ENCODE peak calls at places on chromosomes 2 and 18, in eight cellular contexts. F is endodermal cell; O is cardiac fibroblast; V is CD8-positive, alpha-beta T cell; T is tibial nerve; Z is IMR-90; R is BJ; N is AG04450. M is an unnamed sample.

GRCh38 chr18:23900979-23901378 is 113.6 kb upstream of the TTC39C start:
- DNase-seq in F (no peak), O (peak), V (no peak), T (no peak), Z (no peak), R (no peak), N (no peak), M (no peak)

GRCh38 chr2:197071213-197071612 is 144.7 kb upstream of the PGAP1 start:
- DNase-seq in F (no peak), O (no peak), V (no peak), T (no peak), Z (no peak), R (no peak), N (no peak), M (no peak)

GRCh38 chr18:74541703-74542555 is 7.6 kb downstream of the CNDP1 start:
- DNase-seq in F (peak), O (no peak), V (no peak), T (no peak), Z (no peak), R (no peak), N (no peak), M (peak)

GRCh38 chr18:76993573-76993972 is 139.0 kb downstream of the MBP start:
- DNase-seq in F (peak), O (no peak), V (no peak), T (no peak), Z (no peak), R (no peak), N (no peak), M (no peak)

GRCh38 chr2:226800941-226801784 is 1.5 kb upstream of the IRS1 start:
- DNase-seq in F (peak), O (peak), V (peak), T (peak), Z (peak), R (no peak), N (no peak), M (peak)

GRCh38 chr18:41993151-41993550 is 38.1 kb downstream of the PIK3C3 start:
- DNase-seq in F (no peak), O (no peak), V (no peak), T (no peak), Z (no peak), R (no peak), N (no peak), M (no peak)

GRCh38 chr2:152132321-152132720 is 33.5 kb upstream of the CACNB4 start:
- DNase-seq in F (no peak), O (peak), V (no peak), T (no peak), Z (peak), R (no peak), N (no peak), M (no peak)

GRCh38 chr2:29443627-29444026 is 328.4 kb downstream of the CLIP4 start:
- DNase-seq in F (no peak), O (no peak), V (no peak), T (no peak), Z (peak), R (no peak), N (no peak), M (peak)

GRCh38 chr2:199019898-199020507 is 437.7 kb downstream of the SATB2 start:
- DNase-seq in F (peak), O (peak), V (no peak), T (no peak), Z (peak), R (peak), N (peak), M (peak)

GRCh38 chr2:204024503-204024902 is 87.9 kb downstream of the ICOS start:
- DNase-seq in F (peak), O (peak), V (no peak), T (no peak), Z (peak), R (no peak), N (no peak), M (peak)

GRCh38 chr18:57135705-57136104 is 11.2 kb upstream of the BOD1L2 start:
- DNase-seq in F (no peak), O (no peak), V (no peak), T (no peak), Z (no peak), R (no peak), N (no peak), M (no peak)
- TF ChIP-seq CTCF in F (peak), O (peak), V (no peak), T (no peak), Z (no peak), R (peak), N (peak), M (no peak)

DNA sequence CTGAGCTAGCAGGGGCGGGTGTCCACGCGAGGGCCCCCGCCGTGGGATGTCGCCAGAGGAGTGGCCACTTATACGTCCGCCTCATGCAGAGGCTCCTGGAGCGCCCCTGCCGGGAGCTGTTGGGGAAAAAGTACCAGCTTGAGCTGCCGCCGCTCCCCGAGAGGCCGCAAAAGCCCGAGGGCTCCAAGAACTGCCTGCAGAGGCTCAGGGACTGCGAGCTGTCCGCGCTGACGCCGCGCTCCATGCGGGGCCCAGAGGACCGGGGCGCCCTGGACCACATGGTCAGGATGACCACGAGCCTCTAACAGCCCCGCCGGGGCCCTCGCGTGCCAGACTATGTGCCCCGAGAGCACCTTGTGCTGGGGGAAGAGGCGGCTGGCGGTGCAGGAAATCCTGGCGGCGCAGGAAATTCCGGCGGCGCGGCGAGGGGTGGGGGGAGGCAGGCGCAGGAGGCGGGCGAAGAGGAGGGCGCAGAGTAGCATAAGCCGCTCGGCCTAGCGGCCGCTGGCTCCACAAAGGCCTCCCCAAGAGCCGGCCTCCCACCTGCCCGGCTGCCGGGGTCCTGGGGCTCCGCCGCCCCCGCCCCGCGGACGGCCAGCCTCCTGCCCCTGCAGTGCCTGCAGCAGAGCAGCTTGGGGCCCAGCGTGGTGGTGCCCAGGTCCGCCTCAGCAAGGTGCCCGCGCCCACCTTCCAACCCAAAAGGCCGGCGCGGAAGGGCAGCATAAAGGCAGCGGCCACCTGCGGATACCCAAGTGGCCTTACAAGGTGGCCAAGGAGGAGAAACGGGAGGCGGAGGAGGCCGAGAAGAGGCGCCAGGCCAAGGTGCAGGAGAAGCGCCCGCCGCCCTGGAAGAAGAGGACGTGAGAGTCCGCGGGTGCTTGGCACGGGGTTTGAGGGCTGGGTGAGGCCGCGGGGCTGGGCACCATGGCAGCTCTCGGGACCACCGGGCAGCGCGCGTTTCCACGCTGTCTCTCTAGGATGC is 42.1 kb upstream of the TRIM43B start:
- DNase-seq in F (no peak), O (peak), V (peak), T (no peak), Z (peak), R (peak), N (peak), M (peak)
- H3K4me3 ChIP-seq in F (no peak), O (peak), V (peak), T (peak), Z (peak), R (peak), N (peak), M (peak)

DNA sequence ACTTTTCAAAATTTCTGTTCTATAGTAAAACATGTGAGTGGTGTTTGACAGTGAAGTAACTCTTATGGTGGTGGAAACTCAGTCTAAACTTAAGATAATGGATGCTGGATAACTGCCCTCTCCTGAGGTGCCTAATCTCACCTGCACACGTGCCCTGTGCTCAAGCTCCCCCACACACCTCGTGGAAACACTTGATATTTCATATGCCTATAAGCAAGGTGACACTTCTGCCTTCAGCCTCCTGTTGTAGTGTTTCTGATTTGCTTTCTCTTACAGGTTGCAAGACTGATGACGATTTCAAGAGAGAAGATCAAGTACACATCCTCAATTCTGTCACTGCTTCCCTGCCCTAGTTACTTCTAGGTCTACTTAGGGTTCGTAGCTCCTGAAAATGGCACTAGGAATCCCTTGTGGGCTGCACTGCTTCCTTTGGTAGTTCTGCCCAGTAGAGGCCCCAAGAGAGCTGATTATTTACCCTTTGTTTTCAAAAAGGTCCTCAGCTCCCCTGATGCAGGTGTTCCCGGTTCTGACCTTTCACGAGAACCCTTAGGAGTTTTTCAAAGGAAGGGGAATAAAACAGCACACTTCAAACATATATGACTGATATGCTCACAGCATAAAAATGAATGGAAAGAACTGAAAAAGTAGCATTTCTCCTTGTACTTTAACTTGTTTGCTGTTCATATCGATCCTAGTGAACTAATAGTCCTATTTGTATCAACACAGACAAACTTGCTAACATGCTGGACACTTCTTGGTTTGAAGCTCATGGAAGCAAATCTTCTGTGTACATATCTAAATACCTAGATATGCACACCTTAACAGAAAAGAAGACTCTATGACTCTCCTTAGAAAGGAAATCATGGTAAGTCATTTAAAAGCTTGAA is 6.7 kb downstream of the CAVIN2 start:
- DNase-seq in F (no peak), O (no peak), V (no peak), T (no peak), Z (no peak), R (no peak), N (no peak), M (no peak)
- TF ChIP-seq CTCF in F (peak), O (no peak), V (no peak), T (no peak), Z (no peak), R (no peak), N (no peak), M (peak)

GRCh38 chr2:46353509-46353908 is 56.3 kb downstream of the EPAS1 start:
- DNase-seq in F (no peak), O (no peak), V (no peak), T (no peak), Z (no peak), R (no peak), N (no peak), M (no peak)

GRCh38 chr2:46352621-46353020 is 55.4 kb downstream of the EPAS1 start:
- DNase-seq in F (no peak), O (peak), V (no peak), T (no peak), Z (no peak), R (no peak), N (no peak), M (no peak)

GRCh38 chr2:46349115-46349547 is 51.9 kb downstream of the EPAS1 start:
- DNase-seq in F (no peak), O (no peak), V (no peak), T (no peak), Z (no peak), R (no peak), N (no peak), M (no peak)

GRCh38 chr2:46350030-46350699 is 53.0 kb downstream of the EPAS1 start:
- DNase-seq in F (no peak), O (peak), V (no peak), T (no peak), Z (no peak), R (no peak), N (no peak), M (no peak)

GRCh38 chr2:46351388-46352141 is 54.4 kb downstream of the EPAS1 start:
- DNase-seq in F (peak), O (no peak), V (peak), T (no peak), Z (no peak), R (no peak), N (no peak), M (no peak)
- H3K4me3 ChIP-seq in F (no peak), O (no peak), V (peak), T (no peak), Z (no peak), R (no peak), N (no peak), M (no peak)

GRCh38 chr2:8625399-8626283 is 56.2 kb upstream of the ID2 start:
- DNase-seq in F (no peak), O (no peak), V (no peak), T (no peak), Z (no peak), R (no peak), N (no peak), M (no peak)
- TF ChIP-seq CTCF in F (no peak), O (no peak), V (no peak), T (no peak), Z (no peak), R (no peak), N (no peak), M (no peak)

DNA sequence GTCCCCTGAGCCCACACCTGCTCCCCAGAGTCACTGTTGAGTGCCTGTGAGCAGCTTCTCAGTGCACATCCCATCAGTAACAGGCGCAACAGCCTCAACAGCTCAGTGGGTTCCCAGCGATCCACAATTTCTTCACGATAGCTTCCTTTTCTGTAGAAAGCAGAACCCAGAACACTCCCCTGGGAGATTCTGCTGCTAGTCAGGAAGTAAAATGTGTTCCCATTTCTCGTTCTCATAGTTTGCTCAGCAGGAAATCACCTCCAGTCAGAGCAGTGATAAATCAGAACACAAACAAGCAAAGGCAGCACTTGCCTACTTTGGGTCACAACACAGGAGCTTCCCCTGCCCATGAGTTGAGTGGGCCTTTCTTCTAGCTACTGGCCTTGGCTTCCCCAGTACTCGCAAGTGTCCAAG is 48.9 kb upstream of the ATG16L1 start:
- DNase-seq in F (no peak), O (no peak), V (no peak), T (no peak), Z (no peak), R (no peak), N (no peak), M (no peak)
- H3K4me3 ChIP-seq in F (no peak), O (no peak), V (no peak), T (no peak), Z (no peak), R (no peak), N (no peak), M (no peak)

DNA sequence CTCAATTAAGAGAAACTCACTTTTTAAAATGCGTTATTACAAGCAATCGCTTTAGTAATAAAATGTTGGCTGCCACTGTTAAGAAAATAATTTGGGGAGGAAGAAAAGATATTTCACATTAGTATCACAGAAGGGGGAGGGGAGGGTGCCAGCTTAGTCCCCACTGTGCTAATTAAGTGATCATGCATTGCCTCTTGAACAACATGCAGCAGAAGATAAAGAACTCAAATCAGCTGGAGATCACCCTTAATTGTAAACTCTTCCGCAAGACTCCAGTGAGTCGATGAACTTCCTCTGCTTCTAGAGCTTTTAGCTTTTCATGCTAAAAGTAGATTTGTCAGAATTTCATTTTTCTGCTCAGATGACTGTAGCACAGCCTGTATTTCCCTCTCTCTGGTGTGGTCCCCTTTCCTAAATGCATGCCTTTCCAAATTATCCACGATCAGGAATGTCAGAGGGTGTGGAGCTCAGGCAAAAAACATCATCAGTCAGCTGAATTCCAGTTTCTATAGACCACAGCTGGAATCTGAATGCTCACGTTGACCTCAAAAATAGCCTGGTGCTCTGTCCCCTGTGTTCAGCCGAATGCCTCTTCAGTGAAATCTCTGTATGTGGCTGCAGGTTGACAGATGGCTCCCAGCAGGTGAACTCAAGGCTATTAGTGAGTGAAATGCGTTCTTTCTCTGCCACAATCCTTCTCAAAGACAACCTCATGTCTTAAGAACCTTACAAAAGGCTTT is 156.8 kb upstream of the UNC80 start:
- DNase-seq in F (peak), O (no peak), V (no peak), T (no peak), Z (no peak), R (no peak), N (no peak), M (no peak)
- TF ChIP-seq CTCF in F (no peak), O (no peak), V (no peak), T (no peak), Z (no peak), R (no peak), N (no peak), M (no peak)

M was measured in bronchial epithelial cell.